ENCODE peak calls at places on chromosomes 2 and 18, in five cellular contexts. H is HCT116, P is transverse colon, U is NT2/D1, R is adipocyte. B is an unnamed sample. For H3K36me3, the result is how much of the 10 kb centered on the place peaks cover.

GRCh38 chr2:133457862-133458261 is 110.4 kb downstream of the NCKAP5 start:
- DNase-seq in H (no peak), U (no peak), P (no peak), R (no peak), B (no peak)

GRCh38 chr2:200786826-200787225 is 24.9 kb upstream of the BZW1 start:
- DNase-seq in P (no peak), H (peak), U (no peak), R (peak), B (peak)

GRCh38 chr2:130756721-130757195 is 1.4 kb downstream of the AMER3 start:
- DNase-seq in R (no peak), U (no peak), P (no peak), H (no peak), B (no peak)

GRCh38 chr2:237643066-237643465 is 15.7 kb downstream of the LRRFIP1 start:
- DNase-seq in H (no peak), R (no peak), U (no peak), P (no peak), B (no peak)

GRCh38 chr18:61093967-61094366 is 239.3 kb upstream of the CDH20 start:
- DNase-seq in R (no peak), U (no peak), P (no peak), H (no peak), B (no peak)

GRCh38 chr2:177391822-177392372 is 676 bp upstream of the AGPS start:
- DNase-seq in R (peak), U (no peak), P (no peak), H (no peak), B (no peak)

GRCh38 chr18:13541621-13542519 is 184.5 kb downstream of the FAM210A start:
- DNase-seq in H (no peak), U (no peak), P (peak), R (no peak), B (no peak)

GRCh38 chr18:38575648-38576047 is 1010.0 kb upstream of the CELF4 start:
- DNase-seq in H (no peak), U (no peak), R (no peak), P (no peak), B (no peak)

DNA sequence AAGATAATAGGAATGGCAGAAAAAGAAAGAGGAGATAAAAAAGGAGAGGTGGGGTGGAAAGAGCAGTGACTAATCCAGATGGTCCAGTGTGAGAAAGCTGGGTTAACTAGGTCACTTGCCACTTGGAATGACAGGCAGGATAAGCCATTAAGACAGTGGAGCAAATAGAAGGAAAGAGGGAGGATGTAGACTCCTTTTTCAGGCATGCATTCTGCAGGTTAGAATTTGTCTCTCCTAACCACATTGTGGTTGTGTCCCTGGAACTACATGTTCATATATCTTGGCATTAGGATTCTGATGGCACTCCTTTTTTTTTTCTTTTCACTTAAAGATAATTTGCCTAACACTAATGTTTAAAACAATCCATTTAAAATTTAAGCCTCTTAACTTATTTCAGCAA is 13.4 kb upstream of the NEMP2 start:
- DNase-seq in H (no peak), U (no peak), R (no peak), P (no peak), B (no peak)
- H3K36me3 ChIP-seq in H (under half), U (under half), R (under half), P (under half), B (under half)

DNA sequence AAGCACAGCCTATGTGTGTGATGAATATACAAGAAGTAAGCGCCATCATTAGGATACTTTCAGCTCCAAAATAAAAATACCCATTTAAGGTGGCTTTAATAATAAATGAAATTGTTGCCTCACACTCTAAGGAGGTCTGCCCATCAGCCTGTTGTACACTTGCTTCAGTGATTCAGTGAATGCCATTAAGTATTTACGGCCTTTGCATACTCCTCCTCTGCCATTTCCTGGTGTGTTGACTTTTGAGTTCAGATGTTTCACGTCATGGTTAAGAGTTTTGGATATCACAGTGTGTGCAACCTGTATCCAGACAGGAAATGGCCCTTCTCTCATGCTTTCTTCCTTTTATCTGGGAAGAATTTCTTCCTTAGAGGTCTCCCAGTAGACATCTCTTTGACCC is 38.6 kb upstream of the SNORC start:
- DNase-seq in P (no peak), U (no peak), R (no peak), H (no peak), B (no peak)
- H3K36me3 ChIP-seq in P (under half), U (half or more), R (half or more), H (under half), B (under half)

GRCh38 chr2:218245214-218245613 is 15.6 kb upstream of the GPBAR1 start:
- DNase-seq in R (no peak), H (no peak), P (no peak), U (no peak), B (no peak)
- H3K36me3 ChIP-seq in R (half or more), H (half or more), P (half or more), U (half or more), B (half or more)

GRCh38 chr2:151438506-151438905 is 28.8 kb downstream of the RIF1 start:
- DNase-seq in P (no peak), U (no peak), H (no peak), R (no peak), B (no peak)
- H3K36me3 ChIP-seq in P (under half), U (half or more), H (half or more), R (half or more), B (under half)

DNA sequence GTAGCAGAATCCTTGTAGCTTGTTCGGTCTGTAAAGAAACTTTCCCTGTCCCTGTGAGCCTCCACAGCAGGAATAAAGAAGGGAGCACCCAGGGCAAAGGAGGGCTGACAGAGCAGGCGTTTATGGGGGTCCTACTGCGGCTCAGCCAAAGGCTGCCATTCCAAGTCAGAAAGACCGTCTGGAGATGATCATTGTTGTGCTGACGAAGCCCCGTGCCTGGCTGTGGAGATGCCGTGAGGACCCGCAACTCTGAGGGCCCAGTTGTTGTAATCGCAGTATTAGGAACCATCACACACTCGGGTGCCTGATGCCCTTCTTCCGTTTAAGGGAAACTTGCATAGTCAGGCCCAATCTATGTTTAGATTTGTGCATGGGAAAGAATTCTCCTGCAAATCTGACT is 16.9 kb upstream of the VWA3B start:
- DNase-seq in R (no peak), U (no peak), H (no peak), P (no peak), B (peak)
- H3K36me3 ChIP-seq in R (under half), U (under half), H (under half), P (under half), B (under half)

GRCh38 chr2:54614815-54615214 is 108.6 kb upstream of the EML6 start:
- DNase-seq in U (no peak), P (no peak), H (no peak), R (no peak), B (no peak)

GRCh38 chr2:54611830-54612545 is 111.5 kb upstream of the EML6 start:
- DNase-seq in H (no peak), R (no peak), P (no peak), U (no peak), B (no peak)

GRCh38 chr2:54613361-54613760 is 110.1 kb upstream of the EML6 start:
- DNase-seq in U (no peak), R (no peak), H (no peak), P (no peak), B (peak)

GRCh38 chr2:54615832-54616534 is 107.5 kb upstream of the EML6 start:
- DNase-seq in R (no peak), H (no peak), U (no peak), P (no peak), B (no peak)

DNA sequence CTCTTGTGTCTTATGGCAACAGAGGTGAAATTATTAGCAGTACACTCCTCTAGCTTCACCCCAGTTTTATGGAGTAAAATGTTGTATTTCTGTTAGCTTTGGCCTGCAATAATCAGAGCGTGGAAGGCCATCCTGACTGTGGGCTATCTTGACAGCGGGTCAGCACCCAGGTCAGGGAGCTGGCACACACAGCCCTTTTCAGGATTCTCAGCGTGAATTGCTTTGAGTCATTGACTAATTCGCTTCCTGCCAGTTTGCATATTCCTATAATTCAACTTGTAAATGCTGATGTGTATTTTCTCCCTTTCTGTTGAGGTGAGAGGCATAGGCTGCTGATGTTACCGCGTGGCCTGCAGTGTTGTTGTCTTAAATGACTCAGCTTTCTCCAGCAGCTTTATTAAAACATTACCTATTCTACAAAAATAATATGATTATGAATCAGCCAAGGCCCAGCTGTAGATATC is 109.6 kb upstream of the EML6 start:
- DNase-seq in P (no peak), R (peak), U (no peak), H (no peak), B (peak)
- H3K36me3 ChIP-seq in P (under half), R (half or more), U (half or more), H (under half), B (under half)

B was measured in brain microvascular endothelial cell.